ENCODE peak calls at places on chromosomes 3 and 15, in ten cellular contexts. P is fibroblast of the conjunctiva; L is HEK293T; U is ACHN; K is MCF 10A; C is non-pigmented ciliary epithelial cell; Z is epithelial cell of esophagus; Q is NCI-H2029 treated with DMSO at 0.1 percent for 48 hours; G is effector CD4-positive, alpha-beta T cell; O is amygdala. W is an unnamed sample.

GRCh38 chr3:138124689-138125420 is 7.3 kb downstream of the A4GNT start:
- DNase-seq in P (no peak), L (no peak), U (no peak), K (no peak), C (no peak), Z (peak), Q (no peak), G (no peak), O (no peak), W (no peak)

GRCh38 chr3:61858054-61858453 is 296.7 kb downstream of the PTPRG start:
- DNase-seq in P (peak), L (no peak), U (peak), K (peak), C (no peak), Z (peak), Q (peak), G (no peak), O (no peak), W (no peak)

GRCh38 chr3:42387802-42388651 is 22.4 kb downstream of the LYZL4 start:
- DNase-seq in P (no peak), L (no peak), U (no peak), K (no peak), C (no peak), Z (peak), Q (no peak), G (no peak), O (no peak), W (no peak)

GRCh38 chr3:70982700-70983140 is 600.8 kb downstream of the FOXP1 start:
- DNase-seq in P (peak), L (peak), U (peak), K (peak), C (no peak), Z (peak), Q (no peak), G (no peak), O (peak), W (peak)

GRCh38 chr3:187739125-187739560 is 6.1 kb downstream of the BCL6 start:
- DNase-seq in P (no peak), L (no peak), U (peak), K (no peak), C (no peak), Z (no peak), Q (no peak), G (no peak), O (no peak), W (peak)

GRCh38 chr3:69086133-69086722 is 1.5 kb downstream of the ARL6IP5 start:
- DNase-seq in P (peak), L (peak), U (peak), K (peak), C (peak), Z (peak), Q (no peak), G (peak), O (peak), W (peak)

GRCh38 chr3:129224984-129225393 is 24.4 kb upstream of the COPG1 start:
- DNase-seq in P (no peak), L (peak), U (peak), K (peak), C (no peak), Z (peak), Q (no peak), G (no peak), O (peak), W (peak)

GRCh38 chr3:86830566-86830965 is 160.4 kb downstream of the VGLL3 start:
- DNase-seq in P (no peak), L (no peak), U (no peak), K (peak), C (peak), Z (no peak), Q (no peak), G (no peak), O (no peak), W (no peak)

GRCh38 chr15:98647026-98647773 is 1.1 kb upstream of the IGF1R start:
- DNase-seq in P (no peak), L (peak), U (peak), K (no peak), C (no peak), Z (peak), Q (no peak), G (peak), O (peak), W (no peak)

GRCh38 chr3:25428003-25428861 is at the start of gene RARB:
- DNase-seq in P (peak), L (peak), U (peak), K (peak), C (peak), Z (peak), Q (no peak), G (no peak), O (peak), W (peak)

GRCh38 chr3:112114558-112115160 is 18.4 kb downstream of the GCSAM start:
- DNase-seq in P (no peak), L (no peak), U (no peak), K (no peak), C (no peak), Z (no peak), Q (no peak), G (no peak), O (no peak), W (no peak)